ENCODE peak calls at places on chromosomes 16 and 17, in ten cellular contexts. V, B, O, K, C, L, N, X, D and Y are unnamed samples.

GRCh38 chr17:28811594-28812135 is 30.9 kb downstream of the FAM222B start:
- DNase-seq in X (no peak), N (peak; percentile 57), L (peak; percentile 29), O (peak; percentile 15), D (no peak), C (no peak), K (peak; percentile 8), V (no peak), B (peak; percentile 17), Y (peak; percentile 27)

GRCh38 chr16:87963400-87963799 is 12.2 kb downstream of the BANP start:
- DNase-seq in L (peak; percentile 31), K (no peak), D (no peak), B (no peak), O (no peak), V (no peak), N (peak; percentile 78), X (no peak), C (no peak), Y (no peak)

GRCh38 chr16:87499189-87499486 is 6.3 kb upstream of the ZCCHC14 start:
- DNase-seq in C (no peak), L (no peak), O (no peak), K (no peak), X (no peak), D (no peak), B (no peak), V (no peak), N (peak; percentile 59), Y (no peak)

GRCh38 chr16:1152651-1153259 is at the start of gene CACNA1H:
- DNase-seq in V (no peak), O (no peak), D (no peak), X (no peak), N (no peak), L (peak; percentile 68), K (no peak), C (no peak), B (no peak), Y (peak; percentile 8)

GRCh38 chr16:35525979-35526590 is 2066.7 kb downstream of the TP53TG3F start:
- DNase-seq in X (no peak), N (no peak), O (no peak), L (no peak), C (no peak), V (no peak), B (no peak), K (peak; percentile 52), D (no peak), Y (no peak)

GRCh38 chr17:46942441-46943217 is 19.7 kb downstream of the GOSR2 start:
- DNase-seq in D (peak; percentile 88), V (peak; percentile 58), X (peak; percentile 75), N (peak; percentile 83), B (no peak), C (no peak), K (peak; percentile 44), L (peak; percentile 28), O (peak; percentile 55), Y (peak; percentile 84)

GRCh38 chr17:74194682-74195081 is 8.8 kb upstream of the RPL38 start:
- DNase-seq in B (no peak), V (no peak), X (no peak), L (no peak), D (peak; percentile 33), C (no peak), K (no peak), N (no peak), O (no peak), Y (no peak)

GRCh38 chr16:29994613-29995329 is 646 bp downstream of the HIRIP3 start:
- DNase-seq in D (peak; percentile 86), K (no peak), O (no peak), N (peak; percentile 50), B (peak; percentile 82), C (no peak), L (no peak), V (peak; percentile 84), X (peak; percentile 90), Y (peak; percentile 81)

GRCh38 chr17:10327640-10328039 is 45.2 kb downstream of the MYH13 start:
- DNase-seq in L (peak; percentile 39), B (peak; percentile 86), X (peak; percentile 81), V (peak; percentile 76), N (peak; percentile 76), C (peak; percentile 80), O (peak; percentile 78), D (peak; percentile 88), K (peak; percentile 69), Y (peak; percentile 82)

GRCh38 chr16:54927125-54928015 is 3.3 kb upstream of the IRX5 start:
- DNase-seq in N (no peak), K (peak; percentile 21), O (no peak), C (no peak), L (no peak), X (no peak), V (no peak), D (no peak), B (no peak), Y (peak; percentile 19)

GRCh38 chr16:57694556-57695377 is at the start of gene DRC7:
- DNase-seq in D (no peak), X (no peak), N (peak; percentile 50), L (no peak), K (no peak), C (no peak), V (peak; percentile 48), O (peak; percentile 54), B (no peak), Y (peak; percentile 58)

GRCh38 chr17:41064301-41064700 is 1.4 kb downstream of the KRTAP2-4 start:
- DNase-seq in O (no peak), N (no peak), C (no peak), X (no peak), D (no peak), L (no peak), V (no peak), K (no peak), B (no peak), Y (no peak)

DNA sequence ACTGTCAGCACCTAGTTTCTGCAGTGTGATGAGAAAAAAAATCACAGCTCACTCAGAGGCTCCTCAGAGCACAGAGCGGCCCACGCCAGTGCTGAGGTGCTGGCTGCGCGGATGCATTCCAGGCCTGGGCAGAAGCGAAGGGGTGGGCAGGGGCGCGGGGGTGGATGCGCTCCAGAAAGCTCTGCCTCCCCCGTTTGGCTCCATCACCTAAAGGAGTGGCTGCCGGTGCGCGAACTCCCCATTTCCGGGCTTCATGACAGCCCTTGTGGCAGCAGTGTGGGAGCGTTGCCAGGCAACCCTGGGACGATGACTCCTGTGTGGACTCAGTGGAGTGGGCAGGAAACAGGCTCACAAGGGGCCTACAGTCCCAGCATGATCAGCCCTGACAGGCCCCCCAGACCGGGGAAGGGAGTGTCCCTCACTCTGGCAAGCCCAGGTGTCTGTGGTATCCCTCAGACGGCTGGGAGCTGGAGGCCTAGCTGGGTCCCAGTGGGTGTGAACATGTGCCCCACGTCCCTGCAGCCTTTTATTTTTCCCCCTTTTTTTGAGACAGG is 32.8 kb upstream of the NUDT16L1 start:
- DNase-seq in D (no peak), L (peak; percentile 60), C (no peak), V (peak; percentile 77), O (no peak), K (no peak), N (no peak), X (peak; percentile 91), B (no peak), Y (no peak)
- H3K4me1 ChIP-seq in D (no peaks in the 10 kb centered on the region), L (peaks cover 48% of the 10 kb centered on the region), C (peaks cover 44% of the 10 kb centered on the region), V (no peaks in the 10 kb centered on the region), O (no peaks in the 10 kb centered on the region), K (peaks cover 16% of the 10 kb centered on the region), N (peaks cover 29% of the 10 kb centered on the region), X (peaks cover 49% of the 10 kb centered on the region), B (no peaks in the 10 kb centered on the region), Y (no peaks in the 10 kb centered on the region)

GRCh38 chr17:36862116-36862920 is 75.0 kb upstream of the LHX1 start:
- DNase-seq in X (no peak), V (no peak), C (no peak), K (no peak), B (no peak), D (no peak), L (no peak), N (no peak), O (no peak), Y (no peak)
- H3K27me3 ChIP-seq in X (peaks cover 12% of the 10 kb centered on the region), V (no peaks in the 10 kb centered on the region), C (no peaks in the 10 kb centered on the region), K (peaks cover 18% of the 10 kb centered on the region), B (no peaks in the 10 kb centered on the region), D (no peaks in the 10 kb centered on the region), L (no peaks in the 10 kb centered on the region), N (peaks cover 49% of the 10 kb centered on the region), O (no peaks in the 10 kb centered on the region), Y (no peaks in the 10 kb centered on the region)

GRCh38 chr17:50187741-50188520 is 13.5 kb downstream of the COL1A1 start:
- DNase-seq in D (no peak), B (no peak), N (peak; percentile 52), K (no peak), X (no peak), L (no peak), V (no peak), C (no peak), O (no peak), Y (no peak)
- H3K36me3 ChIP-seq in D (no peaks in the 10 kb centered on the region), B (peaks cover 73% of the 10 kb centered on the region), N (peaks cover 94% of the 10 kb centered on the region), K (no peaks in the 10 kb centered on the region), X (peaks cover 53% of the 10 kb centered on the region), L (no peaks in the 10 kb centered on the region), V (peaks cover 24% of the 10 kb centered on the region), C (no peaks in the 10 kb centered on the region), O (peaks cover 19% of the 10 kb centered on the region), Y (no peaks in the 10 kb centered on the region)

DNA sequence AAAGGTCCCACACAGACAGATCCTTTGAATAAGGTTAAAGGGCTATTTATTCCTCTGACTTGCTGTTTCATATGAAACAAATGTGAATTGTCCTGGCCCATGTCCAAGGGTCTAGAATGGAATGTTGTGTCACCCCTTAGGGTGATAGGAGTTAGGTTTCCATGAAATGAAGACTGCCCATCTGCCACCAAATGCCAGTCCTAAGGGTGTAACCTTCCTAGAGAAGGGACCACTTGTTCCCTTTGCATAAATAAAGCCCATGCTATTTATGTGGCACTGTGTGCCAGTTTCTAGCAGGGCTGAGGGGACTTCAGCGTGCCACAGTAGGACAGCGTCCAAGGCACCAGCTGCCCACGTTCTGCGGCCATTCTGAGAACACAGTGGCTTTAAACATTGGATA is 171.3 kb downstream of the ABCA8 start:
- DNase-seq in K (no peak), D (no peak), V (no peak), X (no peak), O (no peak), N (no peak), L (no peak), C (no peak), B (no peak), Y (no peak)
- H3K4me1 ChIP-seq in K (no peaks in the 10 kb centered on the region), D (no peaks in the 10 kb centered on the region), V (no peaks in the 10 kb centered on the region), X (no peaks in the 10 kb centered on the region), O (no peaks in the 10 kb centered on the region), N (peaks cover 1% of the 10 kb centered on the region), L (no peaks in the 10 kb centered on the region), C (peaks cover 40% of the 10 kb centered on the region), B (no peaks in the 10 kb centered on the region), Y (no peaks in the 10 kb centered on the region)